ENCODE peak calls at places on chromosomes 13 and 19, in five cellular contexts. U, R, E, I and M are unnamed samples. For H3K4me1, the result is how much of the 10 kb centered on the place peaks cover.

GRCh38 chr19:8259142-8259921 is 48.8 kb downstream of the CD320 start:
- DNase-seq in I (no peak), R (no peak), U (no peak), E (no peak), M (no peak)

GRCh38 chr13:71055644-71056043 is 811.4 kb downstream of the DACH1 start:
- DNase-seq in E (no peak), U (no peak), R (no peak), I (no peak), M (no peak)

GRCh38 chr19:35295792-35296462 is 4.0 kb downstream of the MAG start:
- DNase-seq in E (no peak), U (no peak), R (no peak), I (no peak), M (no peak)

GRCh38 chr19:46428278-46429141 is at the start of gene PNMA8C:
- DNase-seq in U (peak), R (peak), E (peak), I (no peak), M (peak)

GRCh38 chr19:33506498-33506897 is 15.1 kb downstream of the PEPD start:
- DNase-seq in I (no peak), U (no peak), R (no peak), E (no peak), M (no peak)

GRCh38 chr19:20503536-20503935 is 62.0 kb downstream of the ZNF737 start:
- DNase-seq in E (peak), I (no peak), R (no peak), U (peak), M (no peak)

GRCh38 chr19:17125052-17125727 is 49.6 kb downstream of the MYO9B start:
- DNase-seq in U (peak), E (peak), R (no peak), I (no peak), M (peak)

GRCh38 chr19:18007939-18008673 is at the start of gene ARRDC2:
- DNase-seq in R (peak), E (peak), U (peak), I (peak), M (peak)

GRCh38 chr13:44237276-44237767 is 136.3 kb upstream of the SERP2 start:
- DNase-seq in R (no peak), E (peak), I (no peak), U (peak), M (peak)

GRCh38 chr13:43153436-43154082 is 130.2 kb downstream of the DNAJC15 start:
- DNase-seq in R (no peak), U (peak), E (peak), I (no peak), M (peak)

GRCh38 chr13:94309997-94310842 is 169.3 kb downstream of the DCT start:
- DNase-seq in I (no peak), U (peak), E (peak), R (no peak), M (peak)

GRCh38 chr19:10516064-10516385 is 1.2 kb downstream of the S1PR5 start:
- DNase-seq in U (no peak), E (no peak), R (no peak), I (no peak), M (no peak)

GRCh38 chr19:29404951-29405727 is 120.7 kb upstream of the VSTM2B start:
- DNase-seq in I (peak), R (peak), E (no peak), U (no peak), M (no peak)

GRCh38 chr19:8654591-8655339 is 24.3 kb downstream of the NFILZ start:
- DNase-seq in U (peak), E (no peak), R (peak), I (peak), M (no peak)

GRCh38 chr13:110580800-110581199 is 19.3 kb upstream of the RAB20 start:
- DNase-seq in E (no peak), U (peak), I (no peak), R (no peak), M (no peak)

DNA sequence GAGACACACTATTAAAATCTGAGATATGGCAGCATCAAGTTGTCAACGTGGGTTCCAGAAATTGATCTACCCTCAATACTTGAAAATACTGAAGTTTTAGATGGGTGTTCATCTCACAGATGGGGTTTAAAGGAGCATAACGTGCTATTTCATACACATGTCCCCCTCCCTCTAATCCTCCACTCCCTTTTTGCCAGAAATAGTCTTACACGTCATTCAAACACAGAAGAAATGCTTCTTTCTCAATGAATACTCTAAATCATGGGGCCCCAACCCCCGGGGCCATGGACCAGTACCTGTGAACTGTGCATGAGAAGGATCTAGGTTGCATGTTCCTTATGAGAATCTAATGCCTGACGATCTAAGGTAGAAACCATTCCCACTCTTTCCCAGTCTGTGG is 19.6 kb downstream of the KLF12 start:
- DNase-seq in R (no peak), U (no peak), I (no peak), E (no peak), M (peak)
- H3K4me1 ChIP-seq in R (under half), U (under half), I (under half), E (under half), M (under half)

DNA sequence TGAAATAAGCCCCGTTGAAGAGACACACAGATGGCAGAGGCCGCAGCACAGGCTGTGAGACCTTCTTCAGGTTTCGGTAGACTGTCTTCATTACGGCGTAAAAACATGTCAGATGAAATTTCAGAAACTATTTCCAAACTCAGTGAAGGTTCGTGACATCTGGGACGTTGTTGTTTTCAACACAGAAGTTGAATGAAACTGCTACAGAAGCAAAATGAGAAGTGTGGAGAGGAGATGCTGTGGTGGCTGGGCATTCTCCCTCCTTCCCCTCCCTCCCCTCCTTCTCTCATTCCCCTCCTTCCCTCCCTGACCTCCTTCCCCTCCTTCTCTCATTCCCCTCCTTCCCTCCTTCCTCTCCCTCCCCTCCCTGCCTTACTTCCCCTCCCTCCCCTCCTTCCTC is 113.6 kb downstream of the ATP11A start:
- DNase-seq in I (no peak), U (no peak), E (no peak), R (no peak), M (no peak)
- H3K4me1 ChIP-seq in I (under half), U (under half), E (under half), R (under half), M (under half)

GRCh38 chr13:113841355-113841653 is 22.6 kb downstream of the GAS6 start:
- DNase-seq in I (no peak), U (no peak), R (no peak), E (no peak), M (no peak)
- H3K4me1 ChIP-seq in I (under half), U (under half), R (under half), E (under half), M (under half)

GRCh38 chr13:29593605-29594297 is 1.7 kb downstream of the SLC7A1 start:
- DNase-seq in U (no peak), R (no peak), I (no peak), E (no peak), M (no peak)
- H3K4me1 ChIP-seq in U (under half), R (under half), I (under half), E (under half), M (half or more)

DNA sequence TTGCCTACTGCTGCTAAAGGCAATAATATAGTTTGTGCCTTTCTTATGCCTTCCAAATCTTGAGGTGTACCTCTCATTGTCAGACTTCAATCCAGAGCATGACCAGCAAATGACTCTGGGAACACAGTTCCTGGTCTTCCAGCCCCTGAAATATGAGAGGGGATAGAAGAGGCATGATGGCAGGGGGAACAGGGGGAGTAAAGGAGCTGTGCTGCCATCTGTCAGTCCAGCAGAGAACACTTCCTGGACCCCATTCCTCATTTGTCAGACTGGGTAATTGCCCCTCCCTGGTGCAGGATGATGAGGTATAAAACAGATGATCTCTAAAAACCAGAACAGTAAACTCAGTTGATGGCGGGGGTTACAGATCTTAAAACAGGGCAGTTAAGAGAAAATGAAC is 618.7 kb downstream of the DIAPH3 start:
- DNase-seq in R (no peak), U (no peak), I (peak), E (no peak), M (no peak)
- H3K4me1 ChIP-seq in R (under half), U (under half), I (under half), E (under half), M (under half)

GRCh38 chr19:39435499-39436349 is at the start of gene RPS16:
- DNase-seq in U (peak), E (peak), I (peak), R (peak), M (peak)

GRCh38 chr19:39436350-39436716 is 584 bp upstream of the RPS16 start:
- DNase-seq in R (no peak), I (no peak), U (no peak), E (no peak), M (no peak)

GRCh38 chr19:39432677-39433025 is 3.1 kb downstream of the RPS16 start:
- DNase-seq in U (no peak), E (no peak), R (no peak), I (no peak), M (no peak)

GRCh38 chr19:39433480-39434079 is 2.2 kb downstream of the RPS16 start:
- DNase-seq in U (no peak), E (no peak), I (no peak), R (no peak), M (no peak)

GRCh38 chr19:39434123-39435076 is 1.3 kb downstream of the RPS16 start:
- DNase-seq in I (no peak), R (no peak), E (no peak), U (no peak), M (no peak)
- H3K4me1 ChIP-seq in I (under half), R (under half), E (under half), U (under half), M (under half)

GRCh38 chr13:40313269-40314200 is 352.9 kb downstream of the FOXO1 start:
- DNase-seq in E (peak), R (no peak), I (no peak), U (peak), M (no peak)

GRCh38 chr13:40315416-40316064 is 350.9 kb downstream of the FOXO1 start:
- DNase-seq in I (no peak), R (no peak), E (no peak), U (peak), M (no peak)

GRCh38 chr13:40304391-40304790 is 362.1 kb downstream of the FOXO1 start:
- DNase-seq in I (no peak), E (no peak), U (no peak), R (no peak), M (no peak)

GRCh38 chr13:40306817-40307216 is 359.6 kb downstream of the FOXO1 start:
- DNase-seq in I (no peak), R (no peak), U (no peak), E (no peak), M (no peak)

GRCh38 chr13:40309881-40310280 is 356.6 kb downstream of the FOXO1 start:
- DNase-seq in I (no peak), E (no peak), U (no peak), R (no peak), M (no peak)
- H3K4me1 ChIP-seq in I (under half), E (under half), U (under half), R (under half), M (under half)

DNA sequence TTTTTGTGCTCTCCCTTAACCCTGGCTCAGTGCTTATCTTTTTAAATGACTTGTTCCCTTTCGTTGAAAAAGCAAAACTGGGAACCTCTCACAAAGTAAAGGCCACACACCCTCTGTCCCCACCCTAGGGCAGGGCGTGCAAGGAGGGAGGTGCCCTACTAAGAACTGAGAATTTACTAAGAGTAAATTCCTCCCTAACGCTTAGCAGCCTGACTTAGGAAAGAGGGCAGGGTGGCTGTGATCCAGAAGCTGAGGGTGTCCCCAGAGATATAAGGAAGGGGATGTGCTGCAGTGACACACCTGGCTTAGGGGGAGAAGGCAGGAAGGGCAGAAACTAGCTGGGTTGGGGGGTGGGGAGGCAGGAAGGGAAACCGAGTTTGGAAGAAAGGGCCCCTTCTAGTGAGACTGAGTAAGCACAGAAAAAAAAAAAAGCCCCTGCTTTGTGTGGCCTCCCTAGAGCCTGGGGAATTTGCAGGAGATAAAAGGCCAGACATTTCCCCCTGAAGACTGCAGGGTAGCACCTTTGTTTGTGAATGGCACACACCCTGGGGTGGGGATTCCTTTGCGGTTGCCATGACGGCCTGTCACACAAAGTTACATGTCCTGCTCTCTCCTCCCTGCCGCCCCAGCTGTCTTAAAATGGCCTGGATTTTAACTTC is 435.1 kb downstream of the EFNB2 start:
- DNase-seq in U (no peak), E (no peak), I (peak), R (peak), M (no peak)
- H3K4me1 ChIP-seq in U (under half), E (under half), I (under half), R (under half), M (half or more)

GRCh38 chr19:55253842-55254624 is 4.8 kb downstream of the PPP6R1 start:
- DNase-seq in R (no peak), I (no peak), E (no peak), U (no peak), M (no peak)

GRCh38 chr19:55257461-55258411 is 1.1 kb downstream of the PPP6R1 start:
- DNase-seq in E (no peak), U (peak), I (no peak), R (no peak), M (peak)

GRCh38 chr19:55254625-55254977 is 4.2 kb downstream of the PPP6R1 start:
- DNase-seq in I (no peak), R (no peak), U (no peak), E (no peak), M (peak)

GRCh38 chr19:55256562-55257460 is 2.0 kb downstream of the PPP6R1 start:
- DNase-seq in E (no peak), R (no peak), I (no peak), U (no peak), M (no peak)

DNA sequence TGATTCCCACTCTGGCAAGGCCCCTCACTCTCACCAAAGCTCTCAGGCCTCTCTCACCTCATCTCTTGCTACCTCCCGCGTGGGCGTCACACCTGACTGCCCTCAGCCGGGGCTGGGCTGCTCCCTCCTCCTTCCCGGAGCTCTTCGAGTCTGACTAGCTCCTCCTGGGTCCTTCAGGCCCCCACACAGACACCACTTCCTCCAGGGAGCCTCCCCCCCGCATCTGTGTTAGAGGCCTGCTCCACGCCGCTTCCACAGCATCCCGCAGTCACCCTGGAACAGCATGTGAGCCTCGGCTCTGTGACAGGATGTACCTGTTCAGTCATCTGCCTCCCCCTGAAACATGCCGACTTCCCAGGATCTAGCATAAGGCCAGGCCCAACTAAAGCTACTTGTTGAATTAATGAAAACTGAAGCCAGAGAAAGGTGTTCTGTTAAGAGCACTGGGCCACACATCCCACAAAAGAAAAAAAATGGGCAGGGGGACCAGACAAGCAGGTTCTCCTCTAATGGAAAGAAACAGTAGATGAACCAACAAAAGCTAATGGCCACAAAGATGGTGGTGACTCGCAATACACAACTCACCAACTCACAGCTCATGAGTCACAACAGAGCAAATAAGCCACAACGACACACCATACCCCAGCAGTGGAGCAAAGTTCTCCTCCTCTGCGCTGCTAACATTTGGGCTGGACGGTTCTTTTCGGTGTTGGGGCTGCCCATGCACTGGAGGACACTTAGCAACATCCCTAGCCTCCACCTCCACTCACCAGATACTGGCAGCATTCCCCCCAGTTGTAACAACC is 3.0 kb downstream of the PPP6R1 start:
- DNase-seq in U (peak), E (peak), R (no peak), I (no peak), M (no peak)
- H3K4me1 ChIP-seq in U (under half), E (under half), R (under half), I (under half), M (under half)